ENCODE peak calls at places on chromosome 1, in five cellular contexts. One of them, this sample, is unnamed.
A peak's percentile ranks its signal among the peaks of the same experiment; 100 is the strongest.

GRCh38 chr1:201349091-201349490 is 28.4 kb downstream of the TNNT2 start:
- DNase-seq in SK-N-SH: no peak
- DNase-seq in GM12878: no peak
- DNase-seq in K562: no peak
- DNase-seq in HepG2: no peak
- DNase-seq in this sample: no peak

GRCh38 chr1:178516110-178516509 is 3.2 kb downstream of the TEX35 start:
- DNase-seq in SK-N-SH: no peak
- DNase-seq in GM12878: no peak
- DNase-seq in K562: no peak
- DNase-seq in HepG2: no peak
- DNase-seq in this sample: no peak

GRCh38 chr1:85411567-85412312 is 53.2 kb downstream of the DDAH1 start:
- DNase-seq in SK-N-SH: no peak
- DNase-seq in GM12878: no peak
- DNase-seq in K562: no peak
- DNase-seq in HepG2: no peak
- DNase-seq in this sample: no peak

GRCh38 chr1:246600579-246600978 is 34.3 kb downstream of the CNST start:
- DNase-seq in SK-N-SH: no peak
- DNase-seq in GM12878: no peak
- DNase-seq in K562: no peak
- DNase-seq in HepG2: no peak
- DNase-seq in this sample: no peak

GRCh38 chr1:166705376-166706289 is 133.6 kb upstream of the POGK start:
- DNase-seq in SK-N-SH: no peak
- DNase-seq in GM12878: no peak
- DNase-seq in K562: peak; percentile 90
- DNase-seq in HepG2: no peak
- DNase-seq in this sample: no peak

GRCh38 chr1:206074839-206075238 is 21.9 kb downstream of the RHEX start:
- DNase-seq in SK-N-SH: no peak
- DNase-seq in GM12878: no peak
- DNase-seq in K562: peak; percentile 37
- DNase-seq in HepG2: no peak
- DNase-seq in this sample: no peak

GRCh38 chr1:225710804-225711203 is 57.9 kb upstream of the ENAH start:
- DNase-seq in SK-N-SH: no peak
- DNase-seq in GM12878: no peak
- DNase-seq in K562: no peak
- DNase-seq in HepG2: no peak
- DNase-seq in this sample: no peak

GRCh38 chr1:162899422-162900168 is 38.6 kb upstream of the CCDC190 start:
- DNase-seq in SK-N-SH: no peak
- DNase-seq in GM12878: no peak
- DNase-seq in K562: no peak
- DNase-seq in HepG2: no peak
- DNase-seq in this sample: no peak

GRCh38 chr1:113153116-113153803 is 80.3 kb downstream of the LRIG2 start:
- DNase-seq in SK-N-SH: no peak
- DNase-seq in GM12878: no peak
- DNase-seq in K562: no peak
- DNase-seq in HepG2: peak; percentile 81
- DNase-seq in this sample: no peak

GRCh38 chr1:162696286-162696862 is 64.1 kb downstream of the DDR2 start:
- DNase-seq in SK-N-SH: peak; percentile 57
- DNase-seq in GM12878: no peak
- DNase-seq in K562: no peak
- DNase-seq in HepG2: peak; percentile 72
- DNase-seq in this sample: peak; percentile 78

GRCh38 chr1:232667781-232668101 is 37.8 kb upstream of the SIPA1L2 start:
- DNase-seq in SK-N-SH: no peak
- DNase-seq in GM12878: no peak
- DNase-seq in K562: no peak
- DNase-seq in HepG2: no peak
- DNase-seq in this sample: no peak
- TF ChIP-seq FOXM1 in SK-N-SH: no peak
- TF ChIP-seq FOXM1 in GM12878: no peak
- TF ChIP-seq FOXM1 in K562: no peak
- TF ChIP-seq FOXM1 in HepG2: no peak
- TF ChIP-seq FOXM1 in this sample: no peak

GRCh38 chr1:20665736-20666135 is 4.6 kb upstream of the DDOST start:
- DNase-seq in SK-N-SH: no peak
- DNase-seq in GM12878: no peak
- DNase-seq in K562: no peak
- DNase-seq in HepG2: no peak
- DNase-seq in this sample: no peak
- TF ChIP-seq FOXM1 in SK-N-SH: no peak
- TF ChIP-seq FOXM1 in GM12878: no peak
- TF ChIP-seq FOXM1 in K562: no peak
- TF ChIP-seq FOXM1 in HepG2: no peak
- TF ChIP-seq FOXM1 in this sample: no peak

GRCh38 chr1:97046765-97047411 is 325.3 kb downstream of the PTBP2 start:
- DNase-seq in SK-N-SH: no peak
- DNase-seq in GM12878: no peak
- DNase-seq in K562: no peak
- DNase-seq in HepG2: no peak
- DNase-seq in this sample: no peak

GRCh38 chr1:97041011-97041410 is 319.4 kb downstream of the PTBP2 start:
- DNase-seq in SK-N-SH: no peak
- DNase-seq in GM12878: no peak
- DNase-seq in K562: no peak
- DNase-seq in HepG2: no peak
- DNase-seq in this sample: no peak

GRCh38 chr1:97038410-97038809 is 316.8 kb downstream of the PTBP2 start:
- DNase-seq in SK-N-SH: no peak
- DNase-seq in GM12878: no peak
- DNase-seq in K562: no peak
- DNase-seq in HepG2: no peak
- DNase-seq in this sample: no peak

GRCh38 chr1:97044159-97044760 is 322.7 kb downstream of the PTBP2 start:
- DNase-seq in SK-N-SH: no peak
- DNase-seq in GM12878: no peak
- DNase-seq in K562: no peak
- DNase-seq in HepG2: no peak
- DNase-seq in this sample: no peak

GRCh38 chr1:97042551-97042950 is 321.0 kb downstream of the PTBP2 start:
- DNase-seq in SK-N-SH: no peak
- DNase-seq in GM12878: no peak
- DNase-seq in K562: no peak
- DNase-seq in HepG2: no peak
- DNase-seq in this sample: no peak
- TF ChIP-seq FOXM1 in SK-N-SH: no peak
- TF ChIP-seq FOXM1 in GM12878: no peak
- TF ChIP-seq FOXM1 in K562: no peak
- TF ChIP-seq FOXM1 in HepG2: no peak
- TF ChIP-seq FOXM1 in this sample: no peak

GRCh38 chr1:202411421-202411820 is 62.9 kb downstream of the PPP1R12B start:
- DNase-seq in SK-N-SH: no peak
- DNase-seq in GM12878: no peak
- DNase-seq in K562: no peak
- DNase-seq in HepG2: no peak
- DNase-seq in this sample: no peak
- TF ChIP-seq FOXM1 in SK-N-SH: no peak
- TF ChIP-seq FOXM1 in GM12878: no peak
- TF ChIP-seq FOXM1 in K562: no peak
- TF ChIP-seq FOXM1 in HepG2: no peak
- TF ChIP-seq FOXM1 in this sample: no peak

This sample was measured in HEK293T.